ENCODE peak calls at places on chromosome 7, in four cellular contexts. G is suprapubic skin, O is Peyer's patch, J is kidney. X is an unnamed sample.

GRCh38 chr7:83957333-83957732 is 237.3 kb downstream of the SEMA3A start:
- DNase-seq in O (no peak), G (no peak), J (no peak), X (no peak)

GRCh38 chr7:159117366-159118219 is 27.1 kb downstream of the VIPR2 start:
- DNase-seq in J (peak; percentile 29), O (peak; percentile 23), G (no peak), X (no peak)

GRCh38 chr7:142303650-142304049 is 45.8 kb upstream of the PRSS58 start:
- DNase-seq in J (no peak), O (no peak), G (no peak), X (peak; percentile 45)

GRCh38 chr7:108613147-108613948 is 43.7 kb downstream of the DNAJB9 start:
- DNase-seq in O (no peak), G (no peak), J (no peak), X (peak; percentile 35)

GRCh38 chr7:70738080-70738479 is 393.9 kb upstream of the GALNT17 start:
- DNase-seq in O (no peak), J (no peak), G (no peak), X (no peak)

GRCh38 chr7:75966209-75966961 is 28.0 kb downstream of the TMEM120A start:
- DNase-seq in G (peak; percentile 80), J (peak; percentile 86), O (no peak), X (no peak)

GRCh38 chr7:104650991-104651680 is 322.7 kb downstream of the LHFPL3 start:
- DNase-seq in J (no peak), G (no peak), O (no peak), X (no peak)

GRCh38 chr7:42677751-42678231 is 234.1 kb downstream of the C7orf25 start:
- DNase-seq in O (no peak), G (peak; percentile 67), J (no peak), X (no peak)

GRCh38 chr7:5472432-5473315 is 49.0 kb upstream of the TNRC18 start:
- DNase-seq in J (no peak), O (no peak), G (no peak), X (no peak)

GRCh38 chr7:55556031-55556430 is 16.3 kb downstream of the VOPP1 start:
- DNase-seq in O (no peak), J (peak; percentile 42), G (no peak), X (no peak)

GRCh38 chr7:30041526-30042269 is 13.5 kb downstream of the PLEKHA8 start:
- DNase-seq in J (no peak), G (no peak), O (no peak), X (no peak)

GRCh38 chr7:77484785-77485184 is 52.3 kb upstream of the PTPN12 start:
- DNase-seq in O (no peak), G (no peak), J (no peak), X (no peak)

GRCh38 chr7:132614428-132615076 is 38.3 kb upstream of the PLXNA4 start:
- DNase-seq in G (no peak), J (peak; percentile 74), O (no peak), X (no peak)

GRCh38 chr7:129095258-129095657 is 40.3 kb upstream of the TNPO3 start:
- DNase-seq in G (no peak), J (no peak), O (no peak), X (peak; percentile 2)

GRCh38 chr7:15323545-15323944 is 238.3 kb downstream of the AGMO start:
- DNase-seq in O (no peak), J (no peak), G (no peak), X (no peak)

GRCh38 chr7:22725585-22725984 is 1.4 kb upstream of the IL6 start:
- DNase-seq in O (no peak), G (no peak), J (no peak), X (no peak)

GRCh38 chr7:103343758-103344452 is 662 bp downstream of the DNAJC2 start:
- DNase-seq in O (peak; percentile 56), J (no peak), G (peak; percentile 65), X (peak; percentile 59)

GRCh38 chr7:329691-330281 is 39.8 kb downstream of the FOXL3 start:
- DNase-seq in G (no peak), O (peak; percentile 76), J (peak; percentile 38), X (no peak)

GRCh38 chr7:95357623-95358022 is 33.3 kb upstream of the PON1 start:
- DNase-seq in G (no peak), O (no peak), J (no peak), X (no peak)

GRCh38 chr7:69395072-69395714 is 203.1 kb upstream of the AUTS2 start:
- DNase-seq in G (peak; percentile 52), O (no peak), J (no peak), X (no peak)

GRCh38 chr7:28114056-28114455 is 66.5 kb downstream of the JAZF1 start:
- DNase-seq in J (no peak), O (no peak), G (no peak), X (no peak)

GRCh38 chr7:48924433-48924832 is at the start of gene CDC14C:
- DNase-seq in J (peak; percentile 56), O (no peak), G (no peak), X (no peak)

GRCh38 chr7:66781408-66782090 is 41.0 kb downstream of the RABGEF1 start:
- DNase-seq in G (no peak), J (no peak), O (no peak), X (no peak)

GRCh38 chr7:106767498-106768323 is 97.4 kb upstream of the PIK3CG start:
- DNase-seq in J (no peak), O (no peak), G (no peak), X (no peak)
- H3K27ac ChIP-seq in J (no peak overlapping the region), O (no peak overlapping the region), G (no peak overlapping the region), X (no peak overlapping the region)

GRCh38 chr7:113087278-113087998 is 811 bp upstream of the GPR85 start:
- DNase-seq in O (no peak), G (no peak), J (no peak), X (peak; percentile 22)
- H3K4me3 ChIP-seq in O (no peak overlapping the region), G (peak overlapping the region; percentile 57), J (peak overlapping the region; percentile 38), X (no peak overlapping the region)

GRCh38 chr7:100400041-100400440 is 26.8 kb downstream of the PILRA start:
- DNase-seq in G (no peak), O (no peak), J (no peak), X (no peak)

GRCh38 chr7:100400656-100401055 is 27.4 kb downstream of the PILRA start:
- DNase-seq in G (no peak), J (no peak), O (no peak), X (peak; percentile 18)

GRCh38 chr7:100397336-100398081 is 24.2 kb downstream of the PILRA start:
- DNase-seq in O (no peak), J (no peak), G (no peak), X (no peak)

GRCh38 chr7:100396421-100396982 is 23.2 kb downstream of the PILRA start:
- DNase-seq in O (no peak), J (no peak), G (no peak), X (no peak)

GRCh38 chr7:100398239-100398638 is 25.0 kb downstream of the PILRA start:
- DNase-seq in O (no peak), J (no peak), G (no peak), X (no peak)
- H3K36me3 ChIP-seq in O (no peaks in the 10 kb centered on the region), J (no peaks in the 10 kb centered on the region), G (no peaks in the 10 kb centered on the region), X (no peaks in the 10 kb centered on the region)

GRCh38 chr7:115429918-115430317 is 508.0 kb downstream of the MDFIC start:
- DNase-seq in G (no peak), J (no peak), O (no peak), X (no peak)
- H3K27ac ChIP-seq in G (no peak overlapping the region), J (no peak overlapping the region), O (no peak overlapping the region), X (no peak overlapping the region)

GRCh38 chr7:99141334-99141733 is 2.6 kb downstream of the SMURF1 start:
- DNase-seq in G (no peak), O (no peak), J (no peak), X (peak; percentile 45)

GRCh38 chr7:99141756-99142726 is 1.9 kb downstream of the SMURF1 start:
- DNase-seq in O (peak; percentile 81), G (peak; percentile 83), J (peak; percentile 83), X (peak; percentile 75)

GRCh38 chr7:99139031-99139430 is 4.9 kb downstream of the SMURF1 start:
- DNase-seq in G (no peak), J (no peak), O (no peak), X (no peak)

GRCh38 chr7:99142727-99143521 is 984 bp downstream of the SMURF1 start:
- DNase-seq in J (peak; percentile 98), O (peak; percentile 96), G (peak; percentile 99), X (peak; percentile 87)

GRCh38 chr7:99140813-99141212 is 3.1 kb downstream of the SMURF1 start:
- DNase-seq in O (no peak), G (no peak), J (no peak), X (no peak)
- H3K4me3 ChIP-seq in O (no peak overlapping the region), G (peak overlapping the region; percentile 100), J (no peak overlapping the region), X (peak overlapping the region; percentile 82)

GRCh38 chr7:134947831-134948230 is 38.5 kb upstream of the AGBL3 start:
- DNase-seq in O (no peak), G (no peak), J (no peak), X (no peak)
- H3K36me3 ChIP-seq in O (no peaks in the 10 kb centered on the region), G (peaks cover 45% of the 10 kb centered on the region), J (peaks cover 5% of the 10 kb centered on the region), X (no peaks in the 10 kb centered on the region)

DNA sequence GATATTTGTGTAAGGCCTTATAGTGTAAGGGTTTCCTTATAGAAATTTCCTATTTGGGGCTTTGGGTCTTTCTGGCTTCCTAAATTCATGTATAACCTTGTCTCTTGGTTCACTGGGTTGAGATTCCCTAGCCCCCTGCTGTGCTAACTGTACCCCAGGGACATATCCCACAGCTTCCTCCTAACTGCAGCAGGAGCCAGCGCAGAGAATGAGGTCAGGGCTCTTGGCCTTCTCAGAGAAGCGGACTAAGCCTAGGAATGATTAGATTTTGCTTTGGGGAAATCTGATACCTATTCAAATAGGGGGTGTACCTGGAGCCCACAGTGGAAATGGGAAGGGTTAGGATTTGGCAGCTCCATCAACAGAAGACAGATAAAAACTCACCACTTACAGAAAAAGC is 138.1 kb upstream of the EFCAB10 start:
- DNase-seq in J (no peak), G (no peak), O (no peak), X (no peak)
- H3K27ac ChIP-seq in J (no peak overlapping the region), G (no peak overlapping the region), O (no peak overlapping the region), X (no peak overlapping the region)